ENCODE peak calls at places on chromosomes 3 and 15, in seven cellular contexts. I is SK-N-SH; H is uterus; X is IMR-90; N is A549; T is endodermal cell; B is CD8-positive, alpha-beta memory T cell. Q is an unnamed sample. For H3K4me1, the result is how much of the 10 kb centered on the place peaks cover.

GRCh38 chr15:87219650-87220615 is 1036.6 kb downstream of the NTRK3 start:
- DNase-seq in I (no peak), H (no peak), X (no peak), N (no peak), T (no peak), B (no peak), Q (no peak)

GRCh38 chr3:158434412-158435038 is 136.5 kb upstream of the MLF1 start:
- DNase-seq in I (peak), H (peak), X (peak), N (peak), T (peak), B (no peak), Q (peak)

GRCh38 chr3:190533511-190534282 is 19.8 kb downstream of the IL1RAP start:
- DNase-seq in I (no peak), H (peak), X (peak), N (peak), T (no peak), B (no peak), Q (no peak)

GRCh38 chr3:37922721-37923575 is 61.3 kb downstream of the CTDSPL start:
- DNase-seq in I (no peak), H (no peak), X (peak), N (no peak), T (no peak), B (no peak), Q (no peak)

GRCh38 chr3:40317061-40317676 is 7.7 kb downstream of the EIF1B start:
- DNase-seq in I (peak), H (no peak), X (peak), N (peak), T (peak), B (peak), Q (peak)

GRCh38 chr3:161171113-161171512 is 50.0 kb upstream of the NMD3 start:
- DNase-seq in I (no peak), H (peak), X (peak), N (peak), T (no peak), B (no peak), Q (no peak)

GRCh38 chr3:159486580-159486979 is 502.1 kb upstream of the IL12A start:
- DNase-seq in I (no peak), H (no peak), X (peak), N (peak), T (peak), B (no peak), Q (no peak)

GRCh38 chr3:195913382-195913781 is 5.0 kb upstream of the TNK2 start:
- DNase-seq in I (no peak), H (no peak), X (peak), N (no peak), T (peak), B (no peak), Q (no peak)

GRCh38 chr3:13518516-13519351 is 30.2 kb upstream of the FBLN2 start:
- DNase-seq in I (peak), H (peak), X (no peak), N (no peak), T (no peak), B (no peak), Q (no peak)

GRCh38 chr15:90232941-90233700 is 620 bp downstream of the CIB1 start:
- DNase-seq in I (peak), H (no peak), X (peak), N (peak), T (peak), B (peak), Q (peak)
- H3K4me1 ChIP-seq in I (under half), H (under half), X (under half), N (under half), T (under half), B (half or more), Q (under half)

DNA sequence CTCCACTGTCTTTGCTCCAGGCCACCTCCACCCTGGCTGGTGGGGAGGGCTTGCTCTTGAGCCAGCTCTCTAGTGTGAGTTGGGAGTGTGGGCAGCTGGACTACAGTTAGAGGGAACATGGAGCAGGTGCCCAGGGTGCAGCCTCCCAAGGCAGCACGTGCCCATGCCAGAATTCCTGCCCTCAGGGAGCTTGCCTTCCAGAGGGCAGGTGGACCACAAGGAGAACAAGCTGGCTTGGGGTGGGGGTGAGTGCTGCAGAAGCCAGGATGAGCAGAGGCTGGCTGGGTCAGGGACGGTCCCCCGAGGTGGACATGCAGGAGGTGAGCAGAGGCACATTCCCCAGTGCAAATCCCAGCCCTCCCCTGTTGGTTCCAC is 89.5 kb downstream of the VGLL4 start:
- DNase-seq in I (no peak), H (no peak), X (no peak), N (no peak), T (no peak), B (no peak), Q (no peak)
- H3K4me1 ChIP-seq in I (under half), H (under half), X (under half), N (under half), T (under half), B (under half), Q (under half)

DNA sequence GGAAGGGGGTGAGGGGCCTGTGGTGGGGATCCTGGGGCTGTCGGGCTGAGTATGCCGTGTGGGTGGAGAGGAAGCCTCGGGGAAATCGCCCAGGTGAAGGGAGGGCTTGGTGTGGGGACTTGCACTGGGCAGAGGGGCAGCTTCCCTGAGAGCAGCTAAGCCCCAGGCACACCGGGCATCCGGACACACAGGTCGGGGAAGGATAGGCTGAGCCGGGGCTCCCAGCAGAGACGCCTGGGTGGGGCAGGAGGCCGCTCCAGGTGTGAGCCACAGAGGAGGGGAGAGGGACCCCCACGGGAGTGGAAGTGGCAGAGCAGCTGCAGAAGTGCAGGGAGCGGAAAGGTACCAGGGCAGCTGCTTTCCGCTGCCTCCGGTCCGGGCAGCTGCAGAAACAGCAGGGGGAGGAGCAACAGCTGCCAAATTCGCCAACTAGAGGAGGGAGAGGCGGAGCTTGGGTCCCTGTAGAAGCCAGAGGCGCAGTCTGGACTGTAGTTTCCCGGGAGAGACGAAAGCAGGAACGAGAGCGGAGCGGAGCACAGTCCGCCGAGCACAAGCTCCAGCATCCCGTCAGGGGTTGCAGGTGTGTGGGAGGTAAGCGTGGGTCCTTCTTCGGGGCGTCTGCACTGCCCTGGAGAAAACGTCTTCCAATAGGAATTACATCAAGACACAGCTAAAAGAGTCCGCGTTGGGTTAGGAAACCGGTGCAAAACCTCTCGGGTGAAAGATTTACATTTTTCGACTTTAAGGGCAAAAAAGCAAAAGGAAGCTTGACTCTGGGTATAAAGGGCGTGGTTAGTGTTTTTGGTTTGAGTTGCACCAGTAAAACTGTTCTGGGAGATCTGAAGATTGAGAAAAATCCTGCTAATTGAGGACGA is at the start of gene SERPINI1:
- DNase-seq in I (peak), H (peak), X (peak), N (peak), T (peak), B (peak), Q (peak)
- H3K4me1 ChIP-seq in I (under half), H (under half), X (under half), N (under half), T (under half), B (under half), Q (under half)

GRCh38 chr3:102444101-102444500 is 9.3 kb downstream of the ZPLD1 start:
- DNase-seq in I (peak), H (no peak), X (peak), N (no peak), T (no peak), B (no peak), Q (no peak)

GRCh38 chr3:102447272-102447671 is 12.5 kb downstream of the ZPLD1 start:
- DNase-seq in I (no peak), H (no peak), X (peak), N (no peak), T (no peak), B (no peak), Q (no peak)

GRCh38 chr3:102443021-102443420 is 8.2 kb downstream of the ZPLD1 start:
- DNase-seq in I (no peak), H (no peak), X (peak), N (no peak), T (no peak), B (no peak), Q (no peak)

DNA sequence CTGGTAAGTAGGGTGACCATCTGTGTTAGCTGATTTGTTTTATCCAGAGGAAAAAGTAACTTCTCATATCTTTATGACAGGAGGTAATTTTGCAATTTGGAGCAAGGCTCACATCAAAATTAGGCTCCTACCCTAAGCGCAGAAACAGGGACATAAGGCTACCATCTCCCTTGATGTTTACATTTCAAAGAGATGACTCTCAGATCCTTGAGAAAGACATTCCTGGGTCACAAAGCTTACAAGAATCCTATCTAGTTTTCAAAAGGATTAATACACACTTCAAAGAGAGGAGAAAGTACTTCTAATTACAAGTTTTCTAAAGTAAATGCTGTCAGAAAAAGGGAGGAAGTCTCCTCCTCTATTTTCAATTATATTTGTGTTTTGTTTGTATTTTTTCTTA is 7.0 kb downstream of the ZPLD1 start:
- DNase-seq in I (no peak), H (no peak), X (peak), N (no peak), T (no peak), B (no peak), Q (no peak)
- H3K4me1 ChIP-seq in I (under half), H (under half), X (under half), N (under half), T (under half), B (under half), Q (under half)

GRCh38 chr3:42739401-42740158 is 33.5 kb downstream of the CCDC13 start:
- DNase-seq in I (no peak), H (no peak), X (no peak), N (no peak), T (peak), B (no peak), Q (no peak)

GRCh38 chr3:42742259-42742658 is 30.8 kb downstream of the CCDC13 start:
- DNase-seq in I (no peak), H (no peak), X (no peak), N (no peak), T (peak), B (no peak), Q (no peak)

GRCh38 chr3:42742688-42743087 is 30.4 kb downstream of the CCDC13 start:
- DNase-seq in I (no peak), H (no peak), X (no peak), N (no peak), T (peak), B (no peak), Q (no peak)

GRCh38 chr3:42743204-42743995 is 29.7 kb downstream of the CCDC13 start:
- DNase-seq in I (no peak), H (no peak), X (no peak), N (no peak), T (no peak), B (no peak), Q (no peak)

GRCh38 chr3:42741796-42742195 is 31.3 kb downstream of the CCDC13 start:
- DNase-seq in I (no peak), H (no peak), X (no peak), N (no peak), T (peak), B (no peak), Q (no peak)
- H3K4me1 ChIP-seq in I (under half), H (under half), X (under half), N (under half), T (under half), B (under half), Q (under half)

Q was measured in Caco-2.